ENCODE peak calls at places on chromosomes 4 and X, in ten cellular contexts. R is heart left ventricle, O is SK-N-SH, M is endothelial cell, G is AG04450, F is D721Med, P is fibroblast of pulmonary artery, V is lung, S is breast epithelium, H is transverse colon. Z is an unnamed sample.

GRCh38 chrX:18755651-18756050 is 48.2 kb downstream of the PPEF1 start:
- DNase-seq in G (no peak), M (no peak), S (no peak), P (no peak), R (peak), F (no peak), O (no peak), V (no peak), H (no peak), Z (no peak)

GRCh38 chr4:106314960-106315359 is 1.0 kb downstream of the TBCK start:
- DNase-seq in G (no peak), P (no peak), F (no peak), R (no peak), M (no peak), V (no peak), H (no peak), S (no peak), O (no peak), Z (no peak)

GRCh38 chrX:39238017-39238416 is 436.8 kb downstream of the MID1IP1 start:
- DNase-seq in S (no peak), M (no peak), O (no peak), P (no peak), V (no peak), G (no peak), H (no peak), R (no peak), F (no peak), Z (no peak)

GRCh38 chrX:35382966-35383365 is 415.2 kb upstream of the MAGEB16 start:
- DNase-seq in S (no peak), H (no peak), V (no peak), O (no peak), P (no peak), R (no peak), G (no peak), M (no peak), F (no peak), Z (no peak)

GRCh38 chr4:752196-752861 is 46.7 kb downstream of the PCGF3 start:
- DNase-seq in R (no peak), P (no peak), G (no peak), M (no peak), S (no peak), H (no peak), O (no peak), F (no peak), V (no peak), Z (no peak)

GRCh38 chr4:926538-926937 is 5.6 kb downstream of the GAK start:
- DNase-seq in G (no peak), P (peak), R (no peak), F (no peak), H (peak), M (peak), V (no peak), O (peak), S (no peak), Z (no peak)

GRCh38 chrX:1448793-1449580 is 3.7 kb downstream of the ASMTL start:
- DNase-seq in G (no peak), V (peak), R (no peak), S (peak), P (no peak), O (no peak), F (no peak), M (no peak), H (no peak), Z (no peak)

GRCh38 chrX:4263005-4263404 is 549.6 kb upstream of the PRKX start:
- DNase-seq in P (no peak), G (no peak), F (no peak), O (peak), H (no peak), V (no peak), R (no peak), S (no peak), M (no peak), Z (no peak)

GRCh38 chr4:119493419-119493818 is 135.2 kb downstream of the PDE5A start:
- DNase-seq in G (no peak), R (no peak), H (no peak), P (peak), M (no peak), F (no peak), O (no peak), S (no peak), V (no peak), Z (no peak)

GRCh38 chrX:65697915-65698796 is 30.7 kb downstream of the MSN start:
- DNase-seq in P (peak), G (no peak), O (no peak), F (no peak), R (peak), V (peak), S (no peak), M (peak), H (peak), Z (peak)

GRCh38 chr4:22504931-22505330 is 10.9 kb downstream of the ADGRA3 start:
- DNase-seq in O (no peak), P (no peak), V (no peak), F (no peak), S (no peak), H (no peak), R (no peak), G (no peak), M (no peak), Z (no peak)

GRCh38 chr4:77014256-77014655 is 61.5 kb downstream of the CCNI start:
- DNase-seq in P (no peak), H (no peak), S (no peak), F (no peak), G (no peak), O (no peak), R (no peak), M (no peak), V (no peak), Z (no peak)

GRCh38 chrX:118495958-118496762 is 545 bp downstream of the DOCK11 start:
- DNase-seq in F (no peak), V (peak), H (peak), G (no peak), R (peak), S (peak), O (peak), M (peak), P (no peak), Z (peak)

GRCh38 chrX:10233173-10233572 is 76.4 kb downstream of the CLCN4 start:
- DNase-seq in V (no peak), P (no peak), G (no peak), O (no peak), M (no peak), H (no peak), F (no peak), R (no peak), S (no peak), Z (no peak)

GRCh38 chr4:64158648-64159326 is 250.5 kb downstream of the TECRL start:
- DNase-seq in S (no peak), R (no peak), G (no peak), O (peak), V (peak), H (peak), M (peak), P (peak), F (no peak), Z (no peak)

GRCh38 chrX:68691921-68692320 is 44.5 kb downstream of the STARD8 start:
- DNase-seq in O (no peak), M (no peak), V (no peak), F (no peak), G (no peak), P (no peak), R (peak), H (no peak), S (no peak), Z (no peak)

GRCh38 chr4:87910795-87911194 is 64.7 kb upstream of the SPP1 start:
- DNase-seq in S (no peak), G (no peak), O (no peak), P (no peak), R (no peak), H (no peak), F (no peak), M (no peak), V (no peak), Z (no peak)

GRCh38 chr4:1579834-1580686 is 104.1 kb downstream of the FAM53A start:
- DNase-seq in V (peak), P (peak), O (peak), M (peak), H (peak), S (no peak), G (no peak), F (no peak), R (peak), Z (peak)

GRCh38 chrX:109826954-109827708 is 94.1 kb upstream of the ACSL4 start:
- DNase-seq in R (no peak), S (no peak), V (no peak), P (peak), M (no peak), G (peak), O (no peak), H (no peak), F (no peak), Z (no peak)

GRCh38 chrX:12844319-12844718 is 22.6 kb upstream of the TLR7 start:
- DNase-seq in M (no peak), V (no peak), H (no peak), P (no peak), S (no peak), O (no peak), G (no peak), R (no peak), F (no peak), Z (no peak)

GRCh38 chrX:15854080-15854655 is 445 bp downstream of the AP1S2 start:
- DNase-seq in H (peak), V (peak), M (peak), S (peak), P (no peak), R (peak), O (peak), G (no peak), F (no peak), Z (peak)

GRCh38 chr4:136754810-136755530 is 777.3 kb downstream of the PCDH18 start:
- DNase-seq in S (no peak), V (no peak), M (no peak), H (no peak), F (no peak), R (no peak), P (no peak), O (no peak), G (no peak), Z (no peak)

GRCh38 chr4:156576946-156577345 is 394.7 kb downstream of the PDGFC start:
- DNase-seq in S (no peak), V (no peak), G (no peak), H (no peak), P (peak), F (no peak), M (no peak), O (no peak), R (no peak), Z (no peak)

GRCh38 chr4:156578713-156579112 is 392.9 kb downstream of the PDGFC start:
- DNase-seq in R (no peak), P (no peak), M (no peak), G (no peak), H (no peak), F (no peak), S (no peak), O (no peak), V (no peak), Z (no peak)

GRCh38 chr4:156571146-156571545 is 400.5 kb downstream of the PDGFC start:
- DNase-seq in G (no peak), M (no peak), H (no peak), V (no peak), S (no peak), R (peak), O (no peak), F (no peak), P (peak), Z (no peak)

GRCh38 chr4:156578005-156578404 is 393.6 kb downstream of the PDGFC start:
- DNase-seq in R (no peak), O (no peak), P (no peak), G (no peak), S (no peak), M (no peak), V (no peak), H (no peak), F (no peak), Z (no peak)

GRCh38 chr4:156575430-156576073 is 396.0 kb downstream of the PDGFC start:
- DNase-seq in H (no peak), M (no peak), P (peak), F (no peak), O (no peak), V (no peak), S (no peak), G (no peak), R (no peak), Z (no peak)
- TF ChIP-seq CTCF in H (no peak), M (no peak), P (no peak), F (no peak), O (peak), V (no peak), S (no peak), G (no peak), R (no peak), Z (no peak)

GRCh38 chr4:172809319-172809718 is 359.3 kb upstream of the GALNT7 start:
- DNase-seq in S (no peak), O (no peak), V (no peak), P (no peak), M (no peak), G (no peak), R (no peak), F (no peak), H (no peak), Z (no peak)
- TF ChIP-seq CTCF in S (no peak), O (no peak), V (no peak), P (no peak), M (no peak), G (no peak), R (no peak), F (no peak), H (no peak), Z (no peak)

GRCh38 chr4:41334182-41334581 is 77.5 kb downstream of the UCHL1 start:
- DNase-seq in M (no peak), V (peak), F (no peak), O (no peak), S (no peak), H (no peak), P (no peak), R (no peak), G (no peak), Z (no peak)

GRCh38 chr4:41339812-41340809 is 83.4 kb downstream of the UCHL1 start:
- DNase-seq in P (peak), R (no peak), F (no peak), S (no peak), V (no peak), H (no peak), M (peak), O (peak), G (no peak), Z (no peak)
- TF ChIP-seq CTCF in P (no peak), R (peak), F (peak), S (no peak), V (no peak), H (no peak), M (no peak), O (peak), G (no peak), Z (no peak)

GRCh38 chr4:156378053-156378665 is 424.5 kb upstream of the CTSO start:
- DNase-seq in V (no peak), R (peak), P (peak), M (peak), S (no peak), H (no peak), G (peak), F (no peak), O (peak), Z (no peak)
- TF ChIP-seq CTCF in V (no peak), R (peak), P (peak), M (peak), S (no peak), H (peak), G (peak), F (peak), O (peak), Z (no peak)

DNA sequence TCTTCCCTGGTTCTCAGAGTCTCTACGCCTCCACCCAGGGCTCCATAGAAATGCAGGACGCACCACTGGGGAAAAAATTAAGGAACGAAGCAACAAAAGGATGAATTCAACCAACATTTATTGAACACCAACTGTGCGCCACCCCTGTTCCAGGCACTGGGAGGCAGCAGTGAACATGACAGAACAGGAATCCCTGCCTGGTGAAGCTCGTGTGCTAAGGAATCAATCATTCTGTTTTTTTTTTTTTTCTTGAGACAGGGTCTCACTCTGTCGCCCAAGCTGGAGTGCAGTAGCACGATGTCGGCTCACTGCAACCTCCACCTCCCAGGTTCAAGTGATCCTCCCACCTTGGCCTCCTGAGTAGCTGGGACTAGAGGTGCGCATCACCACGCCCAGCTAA is 1.9 kb upstream of the FTSJ1 start:
- DNase-seq in O (peak), H (no peak), F (no peak), P (peak), S (no peak), V (no peak), M (peak), G (no peak), R (no peak), Z (no peak)
- TF ChIP-seq CTCF in O (peak), H (no peak), F (peak), P (peak), S (no peak), V (no peak), M (no peak), G (peak), R (no peak), Z (no peak)

GRCh38 chr4:113094802-113095201 is 45.3 kb downstream of the ANK2 start:
- DNase-seq in F (no peak), G (no peak), P (peak), V (no peak), M (no peak), S (no peak), H (no peak), O (peak), R (no peak), Z (no peak)
- TF ChIP-seq CTCF in F (peak), G (peak), P (peak), V (no peak), M (peak), S (peak), H (peak), O (peak), R (peak), Z (no peak)

GRCh38 chr4:48340905-48341775 is at the start of gene SLAIN2:
- DNase-seq in S (peak), M (peak), G (peak), R (peak), P (peak), F (peak), H (peak), V (peak), O (peak), Z (peak)
- TF ChIP-seq CTCF in S (peak), M (peak), G (peak), R (peak), P (peak), F (no peak), H (peak), V (no peak), O (peak), Z (peak)

DNA sequence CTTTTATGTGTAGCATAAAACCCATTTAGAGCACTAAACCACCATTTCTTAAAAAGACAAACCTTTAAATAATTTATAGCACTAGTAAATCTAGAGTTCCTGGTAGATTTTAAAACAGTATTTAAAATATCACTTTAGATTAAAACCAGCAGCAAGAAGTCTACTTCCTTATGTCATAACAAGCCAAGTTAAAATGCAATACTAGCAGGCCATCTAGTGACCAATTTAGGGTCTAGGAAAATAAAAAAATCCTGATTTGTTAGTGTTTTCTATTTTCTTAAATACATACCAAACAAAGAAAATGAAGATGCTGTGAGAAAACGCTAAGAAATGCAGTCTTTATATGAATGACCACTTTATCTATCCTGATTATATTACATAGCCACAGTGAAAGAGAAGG is 53.9 kb downstream of the PAPSS1 start:
- DNase-seq in F (no peak), M (no peak), O (peak), H (no peak), S (no peak), V (no peak), R (no peak), P (peak), G (peak), Z (no peak)
- TF ChIP-seq CTCF in F (peak), M (no peak), O (peak), H (peak), S (no peak), V (no peak), R (peak), P (peak), G (peak), Z (no peak)

DNA sequence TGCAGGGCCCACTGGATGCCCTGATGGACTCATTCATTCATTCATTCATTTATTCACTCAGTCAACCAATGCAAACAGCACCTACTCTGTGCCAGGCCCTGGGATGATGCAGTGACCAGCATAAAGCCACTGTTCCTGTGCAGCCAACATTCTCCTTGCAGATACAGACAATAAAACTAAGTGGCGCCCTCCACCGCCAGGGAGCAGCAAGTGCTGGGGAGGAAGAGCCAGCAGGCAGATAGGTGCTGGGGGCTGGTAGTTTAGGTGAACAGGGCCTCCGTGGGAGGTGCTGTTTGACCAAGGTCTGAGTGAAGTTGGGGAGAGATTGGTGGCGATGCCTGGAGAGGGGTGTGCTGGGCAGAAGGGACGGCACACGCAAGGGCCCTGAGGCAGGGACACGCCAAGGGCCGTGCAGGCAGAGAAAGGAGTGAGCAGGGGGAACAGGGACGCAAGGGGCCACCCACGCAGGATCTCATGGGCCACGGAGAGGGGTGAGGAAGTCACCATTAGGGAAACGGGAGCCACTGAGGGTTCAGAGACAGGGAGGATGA is 65.5 kb downstream of the WFS1 start:
- DNase-seq in O (no peak), P (no peak), S (no peak), V (no peak), H (no peak), F (no peak), R (no peak), M (no peak), G (no peak), Z (no peak)
- TF ChIP-seq CTCF in O (no peak), P (no peak), S (no peak), V (no peak), H (no peak), F (peak), R (no peak), M (no peak), G (no peak), Z (no peak)